ENCODE peak calls at places on chromosomes 11 and 22, in seven cellular contexts. H is NCI-H1092; V is activated gamma-delta T cell treated with Interleukin-2 at 50 U/mL for 16 hours; K is BE2C; N is heart right ventricle; P is effector memory CD8-positive, alpha-beta T cell; L is aorta. D is an unnamed sample.

GRCh38 chr11:43327987-43328386 is 16.2 kb downstream of the API5 start:
- DNase-seq in K (peak), V (no peak), N (no peak), L (no peak), P (no peak), H (no peak), D (no peak)

GRCh38 chr11:35615911-35616900 is 2.1 kb upstream of the FJX1 start:
- DNase-seq in P (no peak), V (peak), K (no peak), N (peak), L (no peak), H (peak), D (peak)

GRCh38 chr11:19349340-19350025 is 108.7 kb upstream of the E2F8 start:
- DNase-seq in H (no peak), L (no peak), V (no peak), K (no peak), P (no peak), N (no peak), D (no peak)

GRCh38 chr22:32926600-32926999 is 125.1 kb downstream of the TIMP3 start:
- DNase-seq in H (no peak), K (no peak), N (no peak), V (no peak), L (no peak), P (no peak), D (no peak)

GRCh38 chr11:12864316-12865156 is 144.6 kb upstream of the RASSF10 start:
- DNase-seq in H (peak), L (no peak), V (no peak), P (no peak), N (no peak), K (no peak), D (no peak)

GRCh38 chr11:72238040-72238450 is 5.9 kb downstream of the PHOX2A start:
- DNase-seq in H (peak), K (peak), N (peak), V (peak), L (peak), P (peak), D (no peak)

GRCh38 chr11:12003329-12003728 is 5.1 kb downstream of the DKK3 start:
- DNase-seq in L (no peak), H (no peak), K (no peak), V (no peak), P (no peak), N (no peak), D (no peak)

GRCh38 chr11:62601114-62601363 is 626 bp downstream of the MTA2 start:
- DNase-seq in H (no peak), P (no peak), L (peak), N (peak), K (no peak), V (peak), D (no peak)

GRCh38 chr11:126084608-126084912 is 21.9 kb upstream of the CDON start:
- DNase-seq in P (no peak), N (no peak), K (no peak), L (no peak), H (no peak), V (no peak), D (no peak)

GRCh38 chr11:133519560-133519959 is 12.7 kb downstream of the OPCML start:
- DNase-seq in H (no peak), V (no peak), L (no peak), P (no peak), N (peak), K (no peak), D (no peak)

GRCh38 chr11:66476841-66477251 is 3.4 kb upstream of the DPP3 start:
- DNase-seq in N (no peak), K (no peak), L (no peak), H (no peak), P (no peak), V (no peak), D (no peak)

GRCh38 chr22:50030315-50031188 is 18.0 kb upstream of the IL17REL start:
- DNase-seq in K (peak), N (peak), P (peak), H (peak), L (peak), V (peak), D (no peak)

GRCh38 chr11:116976941-116977570 is 121.2 kb downstream of the SIK3 start:
- DNase-seq in H (no peak), L (no peak), V (no peak), P (no peak), K (no peak), N (no peak), D (no peak)

GRCh38 chr11:133934599-133935550 is 21.9 kb downstream of the IGSF9B start:
- DNase-seq in P (no peak), L (no peak), K (peak), V (no peak), N (peak), H (no peak), D (no peak)

GRCh38 chr11:34639545-34639944 is 18.7 kb downstream of the EHF start:
- DNase-seq in N (no peak), L (no peak), V (no peak), K (no peak), H (no peak), P (no peak), D (no peak)

GRCh38 chr11:115544422-115544821 is 40.2 kb upstream of the CADM1 start:
- DNase-seq in V (no peak), L (no peak), P (no peak), H (peak), K (no peak), N (no peak), D (no peak)

GRCh38 chr11:110907629-110908028 is 195.4 kb upstream of the ARHGAP20 start:
- DNase-seq in N (no peak), K (no peak), L (no peak), P (no peak), H (no peak), V (no peak), D (no peak)

GRCh38 chr22:41620646-41621098 is at the start of gene DESI1:
- DNase-seq in N (no peak), K (no peak), V (no peak), H (no peak), L (no peak), P (no peak), D (no peak)